ENCODE peak calls at places on chromosomes 7 and 10, in seven cellular contexts. D is H1, Q is GM12891, I is SK-N-SH, H is GM12878, N is K562, B is HepG2. X is an unnamed sample.

GRCh38 chr10:97961979-97962378 is 68.4 kb downstream of the CRTAC1 start:
- DNase-seq in D (no peak), Q (no peak), I (no peak), H (no peak), N (no peak), B (no peak), X (no peak)

GRCh38 chr7:69775231-69775771 is 177.0 kb downstream of the AUTS2 start:
- DNase-seq in D (no peak), Q (no peak), I (no peak), H (no peak), N (no peak), B (no peak), X (no peak)

GRCh38 chr10:132172091-132173066 is 14.4 kb upstream of the DPYSL4 start:
- DNase-seq in D (no peak), Q (no peak), I (no peak), H (no peak), N (no peak), B (no peak), X (no peak)

GRCh38 chr10:22807238-22807637 is 92.9 kb upstream of the PIP4K2A start:
- DNase-seq in D (no peak), Q (no peak), I (no peak), H (no peak), N (no peak), B (no peak), X (no peak)

GRCh38 chr10:115762029-115762428 is 511.0 kb downstream of the GFRA1 start:
- DNase-seq in D (no peak), Q (no peak), I (no peak), H (no peak), N (no peak), B (no peak), X (no peak)

GRCh38 chr7:921581-922333 is 32.7 kb downstream of the ADAP1 start:
- DNase-seq in D (no peak), Q (no peak), I (no peak), H (no peak), N (no peak), B (no peak), X (no peak)

GRCh38 chr7:71488308-71488707 is 356.4 kb downstream of the GALNT17 start:
- DNase-seq in D (no peak), Q (no peak), I (no peak), H (no peak), N (no peak), B (no peak), X (no peak)

GRCh38 chr10:1395025-1395981 is 339.1 kb downstream of the WDR37 start:
- DNase-seq in D (no peak), Q (no peak), I (peak), H (no peak), N (no peak), B (no peak), X (no peak)

GRCh38 chr7:815284-816216 is 16.7 kb upstream of the SUN1 start:
- DNase-seq in D (peak), Q (peak), I (peak), H (no peak), N (peak), B (no peak), X (no peak)

GRCh38 chr7:2109936-2110585 is 122.7 kb downstream of the MAD1L1 start:
- DNase-seq in D (no peak), Q (no peak), I (no peak), H (peak), N (peak), B (peak), X (peak)

GRCh38 chr10:36634916-36635315 is 490.5 kb upstream of the ANKRD30A start:
- DNase-seq in D (no peak), Q (no peak), I (no peak), H (no peak), N (no peak), B (no peak), X (no peak)

GRCh38 chr10:89073719-89074118 is 83.1 kb downstream of the FAS start:
- DNase-seq in D (no peak), Q (no peak), I (no peak), H (no peak), N (no peak), B (no peak), X (no peak)

GRCh38 chr7:26588511-26588910 is 275.9 kb downstream of the SKAP2 start:
- DNase-seq in D (no peak), Q (no peak), I (no peak), H (no peak), N (no peak), B (no peak), X (no peak)

GRCh38 chr7:147245274-147245673 is 1128.7 kb downstream of the CNTNAP2 start:
- DNase-seq in D (peak), Q (peak), I (peak), H (no peak), N (peak), B (peak), X (peak)

GRCh38 chr10:24054421-24054820 is 154.5 kb upstream of the KIAA1217 start:
- DNase-seq in D (no peak), Q (no peak), I (no peak), H (no peak), N (no peak), B (no peak), X (no peak)

GRCh38 chr7:98038731-98039130 is 48.7 kb upstream of the OCM2 start:
- DNase-seq in D (no peak), Q (no peak), I (no peak), H (no peak), N (no peak), B (no peak), X (no peak)

GRCh38 chr7:131241381-131241780 is 86.3 kb upstream of the MKLN1 start:
- DNase-seq in D (no peak), Q (no peak), I (no peak), H (no peak), N (no peak), B (no peak), X (no peak)

GRCh38 chr10:11874568-11875182 is 51.5 kb downstream of the PROSER2 start:
- DNase-seq in D (no peak), Q (peak), I (peak), H (peak), N (peak), B (peak), X (no peak)

GRCh38 chr7:66903360-66904062 is 17.5 kb upstream of the TMEM248 start:
- DNase-seq in D (no peak), Q (no peak), I (no peak), H (no peak), N (no peak), B (no peak), X (no peak)

GRCh38 chr10:133307776-133308430 is 769 bp downstream of the TUBGCP2 start:
- DNase-seq in D (peak), Q (no peak), I (peak), H (peak), N (peak), B (peak), X (no peak)

GRCh38 chr10:88411772-88412349 is 171.3 kb downstream of the RNLS start:
- DNase-seq in D (no peak), Q (no peak), I (no peak), H (no peak), N (no peak), B (no peak), X (no peak)

GRCh38 chr10:7908541-7909210 is 90.4 kb downstream of the TAF3 start:
- DNase-seq in D (no peak), Q (no peak), I (no peak), H (no peak), N (no peak), B (peak), X (no peak)

GRCh38 chr10:90718185-90718584 is 139.7 kb downstream of the HTR7 start:
- DNase-seq in D (no peak), Q (no peak), I (no peak), H (no peak), N (no peak), B (no peak), X (no peak)

GRCh38 chr7:157044151-157044687 is 33.8 kb upstream of the MNX1 start:
- DNase-seq in D (no peak), Q (no peak), I (no peak), H (no peak), N (peak), B (no peak), X (no peak)

GRCh38 chr7:157041514-157042277 is 31.2 kb upstream of the MNX1 start:
- DNase-seq in D (no peak), Q (no peak), I (no peak), H (no peak), N (peak), B (no peak), X (no peak)

GRCh38 chr7:157041004-157041403 is 30.5 kb upstream of the MNX1 start:
- DNase-seq in D (no peak), Q (no peak), I (no peak), H (no peak), N (no peak), B (no peak), X (no peak)

GRCh38 chr7:157044943-157045660 is 34.6 kb upstream of the MNX1 start:
- DNase-seq in D (no peak), Q (no peak), I (no peak), H (no peak), N (no peak), B (no peak), X (no peak)

GRCh38 chr7:157043745-157044144 is 33.3 kb upstream of the MNX1 start:
- DNase-seq in D (no peak), Q (no peak), I (no peak), H (no peak), N (peak), B (no peak), X (no peak)
- TF ChIP-seq POLR2AphosphoS5 in D (no peak), Q (no peak), I (no peak), H (no peak), N (no peak), B (no peak), X (no peak)

GRCh38 chr10:124077216-124077615 is 16.2 kb downstream of the CHST15 start:
- DNase-seq in D (no peak), Q (no peak), I (peak), H (no peak), N (no peak), B (no peak), X (no peak)
- TF ChIP-seq TAF1 in D (no peak), Q (no peak), I (no peak), H (no peak), N (no peak), B (no peak), X (no peak)

DNA sequence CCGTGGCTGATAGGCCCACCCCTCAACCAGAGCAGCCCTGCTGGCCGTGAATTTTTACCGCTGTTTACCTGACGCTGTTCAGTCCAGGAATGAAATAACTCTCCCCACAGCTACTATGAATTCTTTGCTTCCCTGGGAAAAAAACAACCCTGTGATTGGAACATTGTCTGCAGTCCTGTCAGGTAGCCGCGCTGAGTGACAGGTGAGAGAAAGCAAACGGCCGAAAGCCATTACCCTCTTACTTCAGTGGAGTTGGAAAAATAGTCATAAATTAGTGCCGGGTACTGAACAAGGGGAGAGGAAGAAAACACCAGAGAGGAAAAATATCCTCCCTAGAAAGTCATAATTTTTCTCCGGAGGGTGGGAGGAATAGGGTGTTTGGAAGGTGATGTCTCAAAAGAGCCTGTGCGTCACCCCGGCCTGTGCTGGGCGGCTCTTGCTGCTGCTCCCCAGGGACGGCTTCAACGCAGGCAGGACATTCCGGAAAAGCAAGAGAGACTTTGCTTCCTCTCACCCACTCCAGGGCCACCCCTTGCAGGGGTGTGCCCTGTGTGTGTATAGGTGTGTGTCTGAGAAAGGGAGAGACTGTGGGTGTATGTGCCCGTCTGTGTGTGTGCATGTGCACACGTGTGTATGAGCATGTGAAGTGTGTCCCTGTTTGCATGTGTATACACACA is 69.0 kb downstream of the CDH23 start:
- DNase-seq in D (no peak), Q (no peak), I (no peak), H (no peak), N (no peak), B (no peak), X (no peak)
- TF ChIP-seq POLR2AphosphoS5 in D (no peak), Q (no peak), I (no peak), H (no peak), N (no peak), B (no peak), X (no peak)

GRCh38 chr7:123051916-123052315 is 56.4 kb upstream of the TAS2R16 start:
- DNase-seq in D (no peak), Q (no peak), I (no peak), H (no peak), N (no peak), B (no peak), X (no peak)
- TF ChIP-seq TAF1 in D (no peak), Q (no peak), I (no peak), H (no peak), N (no peak), B (no peak), X (no peak)

DNA sequence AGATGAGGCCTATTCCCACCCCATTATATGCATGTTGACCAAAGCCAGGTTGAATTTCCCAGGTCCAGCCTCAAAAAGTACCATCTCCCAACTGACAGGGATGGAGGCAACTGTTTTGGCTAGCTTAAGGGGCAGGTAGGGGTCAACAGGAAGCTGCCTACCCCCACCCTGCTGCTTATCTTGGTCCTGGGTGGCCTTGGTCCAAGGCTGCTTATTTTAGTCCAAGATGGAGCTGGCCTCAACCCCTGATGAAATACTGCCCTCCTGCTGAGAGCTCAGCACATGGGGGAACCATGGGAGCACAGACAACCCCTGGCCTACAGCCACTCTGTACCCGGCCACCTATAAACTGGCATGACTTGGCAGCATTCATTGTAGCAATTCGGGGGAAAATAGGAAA is 23.1 kb downstream of the MYO1G start:
- DNase-seq in D (no peak), Q (no peak), I (peak), H (no peak), N (peak), B (no peak), X (no peak)
- TF ChIP-seq POLR2AphosphoS5 in D (no peak), Q (no peak), I (no peak), H (no peak), N (no peak), B (no peak), X (no peak)

X was measured in GM12892.